ENCODE peak calls at places on chromosomes 16 and 17, in four cellular contexts. L is heart right ventricle; Q is naive thymus-derived CD4-positive, alpha-beta T cell; A is CD8-positive, alpha-beta memory T cell. W is an unnamed sample. For H3K36me3 and H3K27me3, the result is how much of the 10 kb centered on the place peaks cover.

GRCh38 chr17:32275060-32276042 is 9.7 kb downstream of the RHBDL3 start:
- DNase-seq in L (no peak), Q (no peak), A (no peak), W (peak)

GRCh38 chr16:77399546-77399945 is 35.3 kb downstream of the ADAMTS18 start:
- DNase-seq in Q (no peak), A (no peak), L (no peak), W (no peak)

GRCh38 chr16:50593410-50594139 is 45.4 kb downstream of the NKD1 start:
- DNase-seq in L (no peak), Q (no peak), A (no peak), W (no peak)

GRCh38 chr17:63270610-63271009 is 175.5 kb downstream of the CYB561 start:
- DNase-seq in L (no peak), A (no peak), Q (no peak), W (no peak)

GRCh38 chr16:58551496-58551895 is 36.2 kb downstream of the SETD6 start:
- DNase-seq in A (no peak), L (peak), Q (no peak), W (no peak)

GRCh38 chr17:43175213-43176118 is 4.5 kb downstream of the NBR1 start:
- DNase-seq in L (no peak), Q (no peak), A (no peak), W (no peak)

GRCh38 chr17:60526726-60527125 is 684 bp upstream of the APPBP2 start:
- DNase-seq in Q (no peak), L (no peak), A (no peak), W (no peak)

GRCh38 chr17:34117332-34117731 is 137.8 kb upstream of the CCL2 start:
- DNase-seq in Q (no peak), L (no peak), A (no peak), W (no peak)

GRCh38 chr17:69506489-69506888 is 92.0 kb downstream of the MAP2K6 start:
- DNase-seq in A (no peak), Q (no peak), L (no peak), W (no peak)

GRCh38 chr17:16980813-16981731 is 9.2 kb upstream of the TNFRSF13B start:
- DNase-seq in A (no peak), L (no peak), Q (no peak), W (no peak)

GRCh38 chr17:70797166-70797565 is 627.8 kb downstream of the KCNJ2 start:
- DNase-seq in Q (no peak), A (no peak), L (no peak), W (no peak)

GRCh38 chr16:48082516-48082915 is 73.3 kb downstream of the ABCC12 start:
- DNase-seq in A (no peak), Q (no peak), L (peak), W (no peak)

GRCh38 chr16:57773680-57774295 is 28.5 kb downstream of the KIFC3 start:
- DNase-seq in Q (no peak), A (no peak), L (no peak), W (no peak)

GRCh38 chr16:12319464-12320030 is 343.0 kb downstream of the SNX29 start:
- DNase-seq in L (no peak), A (no peak), Q (no peak), W (no peak)

GRCh38 chr16:46621006-46621629 is at the start of gene SHCBP1:
- DNase-seq in Q (peak), A (peak), L (peak), W (peak)

GRCh38 chr17:67902531-67903231 is 77.4 kb downstream of the BPTF start:
- DNase-seq in A (no peak), Q (no peak), L (no peak), W (no peak)

GRCh38 chr16:28168991-28169554 is 42.7 kb downstream of the XPO6 start:
- DNase-seq in A (peak), L (no peak), Q (peak), W (no peak)

GRCh38 chr16:51540259-51540658 is 389.2 kb upstream of the SALL1 start:
- DNase-seq in Q (no peak), L (no peak), A (no peak), W (no peak)

GRCh38 chr16:51994597-51994996 is 552.3 kb downstream of the TOX3 start:
- DNase-seq in A (no peak), Q (no peak), L (peak), W (peak)

GRCh38 chr17:66976781-66977201 is 12.3 kb downstream of the CACNG4 start:
- DNase-seq in A (no peak), Q (no peak), L (no peak), W (no peak)

GRCh38 chr16:19274178-19274797 is 11.2 kb upstream of the CLEC19A start:
- DNase-seq in Q (no peak), A (no peak), L (no peak), W (no peak)

GRCh38 chr17:66165537-66166123 is 26.3 kb downstream of the CEP112 start:
- DNase-seq in A (no peak), L (no peak), Q (peak), W (no peak)

GRCh38 chr17:77385750-77386501 is 245.2 kb downstream of the SEC14L1 start:
- DNase-seq in L (no peak), Q (no peak), A (no peak), W (no peak)

GRCh38 chr16:21184834-21185233 is 26.4 kb downstream of the LDAF1 start:
- DNase-seq in L (no peak), Q (no peak), A (no peak), W (no peak)

GRCh38 chr17:78723001-78723796 is 58.9 kb downstream of the CYTH1 start:
- DNase-seq in L (peak), A (no peak), Q (no peak), W (no peak)

GRCh38 chr17:68238894-68239293 is 8.9 kb upstream of the AMZ2 start:
- DNase-seq in L (no peak), Q (no peak), A (no peak), W (no peak)

GRCh38 chr16:27341549-27341948 is 27.8 kb downstream of the IL4R start:
- DNase-seq in L (no peak), Q (no peak), A (no peak), W (no peak)

GRCh38 chr17:58614854-58615409 is 76.9 kb downstream of the TEX14 start:
- DNase-seq in A (no peak), Q (no peak), L (no peak), W (no peak)

GRCh38 chr16:69931631-69932030 is 19.5 kb upstream of the CLEC18A start:
- DNase-seq in L (no peak), A (no peak), Q (no peak), W (no peak)
- H3K36me3 ChIP-seq in L (under half), A (under half), Q (half or more), W (under half)

DNA sequence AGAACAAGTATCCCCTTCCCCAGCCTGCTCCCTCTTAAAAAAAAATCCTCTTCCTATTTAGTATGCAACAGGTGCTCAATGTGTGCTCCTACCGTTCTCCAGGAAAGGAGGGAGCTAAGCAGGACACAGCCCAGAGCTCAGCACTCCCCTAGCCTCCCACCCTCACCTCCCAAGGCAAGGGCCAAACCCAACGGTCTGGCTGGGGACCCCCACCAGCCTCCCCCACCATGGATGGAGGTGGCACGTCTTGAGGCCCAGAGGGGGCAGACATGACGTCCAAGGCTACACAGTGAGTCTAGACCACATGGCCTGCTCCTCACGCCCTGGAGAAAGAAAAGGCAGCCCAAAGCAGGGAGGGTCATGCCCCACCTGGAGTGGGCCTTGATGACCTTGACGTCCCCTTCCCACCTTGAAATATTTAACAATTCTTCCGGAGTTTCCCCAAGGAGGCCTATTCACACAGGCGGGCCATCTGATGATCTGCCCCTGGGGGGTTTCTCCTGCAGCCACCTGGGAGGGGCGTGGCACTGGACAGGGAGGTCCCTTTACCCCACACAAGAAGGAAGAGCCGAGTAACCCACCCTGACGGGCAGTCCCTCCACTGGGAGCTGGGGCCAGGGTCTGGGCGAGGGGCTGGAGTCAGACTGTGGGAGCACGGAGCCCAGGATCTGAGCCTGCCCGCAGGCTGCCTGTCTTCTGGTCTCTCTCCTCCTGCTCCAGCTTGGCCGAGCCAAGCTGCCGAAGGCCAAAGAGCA is 89.4 kb upstream of the CBX4 start:
- DNase-seq in Q (no peak), L (no peak), A (no peak), W (no peak)
- H3K27me3 ChIP-seq in Q (under half), L (half or more), A (under half), W (under half)

DNA sequence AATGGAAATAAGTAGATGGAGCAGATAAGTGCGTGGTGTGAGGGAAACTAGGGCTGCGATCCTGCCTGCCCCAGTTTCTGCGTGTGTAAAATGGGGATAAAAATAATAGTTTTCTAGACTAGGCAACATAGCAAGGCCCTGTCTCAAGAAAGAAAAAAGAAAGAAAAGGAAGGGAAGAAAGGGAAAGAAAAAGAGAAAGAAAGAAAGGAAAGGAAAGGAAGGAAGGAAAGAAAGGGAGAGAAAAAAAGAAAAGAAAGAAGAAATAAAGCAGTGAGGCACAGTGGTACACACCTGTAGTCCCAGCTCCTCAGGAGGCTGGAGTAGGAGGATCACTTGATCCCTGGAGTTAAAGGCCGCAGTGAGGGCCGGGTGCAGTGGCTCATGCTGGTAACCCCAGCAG is 2.2 kb upstream of the PKMYT1 start:
- DNase-seq in A (no peak), L (no peak), Q (no peak), W (no peak)
- H3K4me3 ChIP-seq in A (no peak), L (no peak), Q (no peak), W (no peak)

DNA sequence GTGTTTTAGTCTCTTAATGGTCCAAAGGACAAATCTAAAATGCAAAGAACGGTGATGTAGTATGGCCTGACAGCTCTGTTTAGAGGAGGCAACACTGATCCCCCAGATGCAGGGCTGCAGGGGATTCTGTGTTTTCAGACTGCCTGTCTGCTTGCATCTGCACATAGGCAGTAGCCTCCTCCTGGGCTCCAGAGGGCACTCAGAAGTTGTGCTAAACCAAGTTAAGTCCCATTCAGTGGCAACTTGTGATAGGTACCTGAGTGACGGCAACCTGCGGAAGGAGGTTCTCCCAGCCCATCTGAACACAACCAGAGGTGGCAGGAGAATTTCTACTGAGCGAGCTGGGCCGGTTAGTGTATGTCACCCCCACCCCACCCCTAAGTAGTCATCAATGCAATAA is 9.9 kb downstream of the HAS3 start:
- DNase-seq in A (no peak), L (no peak), Q (no peak), W (no peak)
- H3K36me3 ChIP-seq in A (under half), L (under half), Q (half or more), W (under half)

W was measured in kidney epithelial cell.